ENCODE peak calls at places on chromosomes 6 and 20, in six cellular contexts. One of them, this sample, is unnamed.

GRCh38 chr6:14695579-14695978 is 550.3 kb upstream of the JARID2 start:
- DNase-seq in H9: no peak
- DNase-seq in IMR-90: no peak
- DNase-seq in neuronal stem cell: no peak
- DNase-seq in H1: no peak
- DNase-seq in mesendoderm: no peak
- DNase-seq in this sample: no peak

GRCh38 chr20:24194133-24194532 is 205.6 kb upstream of the GGTLC1 start:
- DNase-seq in H9: no peak
- DNase-seq in IMR-90: no peak
- DNase-seq in neuronal stem cell: no peak
- DNase-seq in H1: no peak
- DNase-seq in mesendoderm: no peak
- DNase-seq in this sample: no peak

GRCh38 chr6:33925210-33925609 is 121.4 kb upstream of the MLN start:
- DNase-seq in H9: no peak
- DNase-seq in IMR-90: no peak
- DNase-seq in neuronal stem cell: no peak
- DNase-seq in H1: no peak
- DNase-seq in mesendoderm: no peak
- DNase-seq in this sample: no peak

GRCh38 chr6:128848169-128848935 is 34.6 kb upstream of the LAMA2 start:
- DNase-seq in H9: no peak
- DNase-seq in IMR-90: no peak
- DNase-seq in neuronal stem cell: peak
- DNase-seq in H1: no peak
- DNase-seq in mesendoderm: peak
- DNase-seq in this sample: peak

GRCh38 chr6:136803589-136803988 is 11.3 kb upstream of the MAP3K5 start:
- DNase-seq in H9: no peak
- DNase-seq in IMR-90: no peak
- DNase-seq in neuronal stem cell: no peak
- DNase-seq in H1: no peak
- DNase-seq in mesendoderm: no peak
- DNase-seq in this sample: no peak

GRCh38 chr6:71544906-71545305 is 256.3 kb downstream of the OGFRL1 start:
- DNase-seq in H9: no peak
- DNase-seq in IMR-90: no peak
- DNase-seq in neuronal stem cell: no peak
- DNase-seq in H1: no peak
- DNase-seq in mesendoderm: no peak
- DNase-seq in this sample: no peak

GRCh38 chr6:101722481-101722880 is 329.0 kb downstream of the GRIK2 start:
- DNase-seq in H9: no peak
- DNase-seq in IMR-90: no peak
- DNase-seq in neuronal stem cell: no peak
- DNase-seq in H1: no peak
- DNase-seq in mesendoderm: no peak
- DNase-seq in this sample: no peak

GRCh38 chr6:71289039-71289801 is 609 bp downstream of the OGFRL1 start:
- DNase-seq in H9: peak
- DNase-seq in IMR-90: no peak
- DNase-seq in neuronal stem cell: peak
- DNase-seq in H1: peak
- DNase-seq in mesendoderm: peak
- DNase-seq in this sample: peak

GRCh38 chr6:148471624-148472494 is 129.2 kb downstream of the SASH1 start:
- DNase-seq in H9: no peak
- DNase-seq in IMR-90: peak
- DNase-seq in neuronal stem cell: no peak
- DNase-seq in H1: peak
- DNase-seq in mesendoderm: no peak
- DNase-seq in this sample: peak

GRCh38 chr6:7218586-7218985 is 94.4 kb downstream of the SSR1 start:
- DNase-seq in H9: no peak
- DNase-seq in IMR-90: no peak
- DNase-seq in neuronal stem cell: no peak
- DNase-seq in H1: no peak
- DNase-seq in mesendoderm: no peak
- DNase-seq in this sample: peak

GRCh38 chr20:36472656-36473071 is 68.7 kb upstream of the MYL9 start:
- DNase-seq in H9: peak
- DNase-seq in IMR-90: no peak
- DNase-seq in neuronal stem cell: no peak
- DNase-seq in H1: peak
- DNase-seq in mesendoderm: peak
- DNase-seq in this sample: peak
- H3K4ac ChIP-seq in H9: no peak
- H3K4ac ChIP-seq in IMR-90: no peak
- H3K4ac ChIP-seq in neuronal stem cell: no peak
- H3K4ac ChIP-seq in H1: no peak
- H3K4ac ChIP-seq in mesendoderm: peak
- H3K4ac ChIP-seq in this sample: no peak

DNA sequence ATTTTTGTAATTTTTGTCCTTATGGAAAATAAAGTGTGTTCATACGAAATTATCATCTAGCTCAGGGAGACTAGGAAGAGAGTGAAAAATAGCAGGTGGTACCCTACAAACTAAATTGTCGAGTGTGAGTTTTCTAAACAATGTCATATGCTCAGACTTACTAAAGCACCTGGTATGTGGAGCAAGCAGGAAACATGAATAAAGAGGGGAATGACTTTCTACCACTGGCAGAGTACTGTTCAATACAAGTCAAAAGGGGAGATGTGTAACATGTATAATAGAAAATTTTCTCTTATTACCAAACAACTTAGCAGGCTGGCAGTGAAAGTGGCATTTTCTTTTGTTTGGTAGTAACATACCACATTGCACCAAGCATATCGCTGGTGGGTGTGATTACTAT is 36.1 kb downstream of the CTNNBL1 start:
- DNase-seq in H9: no peak
- DNase-seq in IMR-90: peak
- DNase-seq in neuronal stem cell: no peak
- DNase-seq in H1: no peak
- DNase-seq in mesendoderm: no peak
- DNase-seq in this sample: peak
- H2BK15ac ChIP-seq in H9: no peak
- H2BK15ac ChIP-seq in IMR-90: no peak
- H2BK15ac ChIP-seq in neuronal stem cell: no peak
- H2BK15ac ChIP-seq in H1: no peak
- H2BK15ac ChIP-seq in mesendoderm: no peak
- H2BK15ac ChIP-seq in this sample: no peak

GRCh38 chr6:31619805-31620585 is 520 bp upstream of the PRRC2A start:
- DNase-seq in H9: peak
- DNase-seq in IMR-90: peak
- DNase-seq in neuronal stem cell: peak
- DNase-seq in H1: peak
- DNase-seq in mesendoderm: peak
- DNase-seq in this sample: peak

GRCh38 chr6:31621991-31622390 is 1.5 kb downstream of the PRRC2A start:
- DNase-seq in H9: no peak
- DNase-seq in IMR-90: no peak
- DNase-seq in neuronal stem cell: no peak
- DNase-seq in H1: no peak
- DNase-seq in mesendoderm: no peak
- DNase-seq in this sample: peak

GRCh38 chr6:31622678-31623077 is 2.2 kb downstream of the PRRC2A start:
- DNase-seq in H9: no peak
- DNase-seq in IMR-90: no peak
- DNase-seq in neuronal stem cell: no peak
- DNase-seq in H1: no peak
- DNase-seq in mesendoderm: no peak
- DNase-seq in this sample: no peak

GRCh38 chr6:31621320-31621939 is 915 bp downstream of the PRRC2A start:
- DNase-seq in H9: no peak
- DNase-seq in IMR-90: no peak
- DNase-seq in neuronal stem cell: no peak
- DNase-seq in H1: no peak
- DNase-seq in mesendoderm: no peak
- DNase-seq in this sample: peak

GRCh38 chr6:31620586-31621319 is at the start of gene PRRC2A:
- DNase-seq in H9: peak
- DNase-seq in IMR-90: peak
- DNase-seq in neuronal stem cell: no peak
- DNase-seq in H1: peak
- DNase-seq in mesendoderm: peak
- DNase-seq in this sample: no peak
- H2AK5ac ChIP-seq in H9: no peak
- H2AK5ac ChIP-seq in IMR-90: peak
- H2AK5ac ChIP-seq in neuronal stem cell: peak
- H2AK5ac ChIP-seq in H1: peak
- H2AK5ac ChIP-seq in mesendoderm: peak
- H2AK5ac ChIP-seq in this sample: peak

GRCh38 chr6:113969888-113970807 is 800 bp downstream of the HDAC2 start:
- DNase-seq in H9: peak
- DNase-seq in IMR-90: peak
- DNase-seq in neuronal stem cell: peak
- DNase-seq in H1: peak
- DNase-seq in mesendoderm: peak
- DNase-seq in this sample: peak
- H3K4ac ChIP-seq in H9: peak
- H3K4ac ChIP-seq in IMR-90: peak
- H3K4ac ChIP-seq in neuronal stem cell: no peak
- H3K4ac ChIP-seq in H1: peak
- H3K4ac ChIP-seq in mesendoderm: peak
- H3K4ac ChIP-seq in this sample: peak

GRCh38 chr6:127328043-127328442 is 15.4 kb downstream of the ECHDC1 start:
- DNase-seq in H9: no peak
- DNase-seq in IMR-90: peak
- DNase-seq in neuronal stem cell: no peak
- DNase-seq in H1: no peak
- DNase-seq in mesendoderm: no peak
- DNase-seq in this sample: no peak
- H2BK15ac ChIP-seq in H9: no peak
- H2BK15ac ChIP-seq in IMR-90: no peak
- H2BK15ac ChIP-seq in neuronal stem cell: no peak
- H2BK15ac ChIP-seq in H1: no peak
- H2BK15ac ChIP-seq in mesendoderm: no peak
- H2BK15ac ChIP-seq in this sample: no peak

GRCh38 chr6:134951494-134952263 is 1.8 kb upstream of the ALDH8A1 start:
- DNase-seq in H9: no peak
- DNase-seq in IMR-90: no peak
- DNase-seq in neuronal stem cell: no peak
- DNase-seq in H1: no peak
- DNase-seq in mesendoderm: no peak
- DNase-seq in this sample: no peak
- H2AK5ac ChIP-seq in H9: no peak
- H2AK5ac ChIP-seq in IMR-90: no peak
- H2AK5ac ChIP-seq in neuronal stem cell: no peak
- H2AK5ac ChIP-seq in H1: no peak
- H2AK5ac ChIP-seq in mesendoderm: no peak
- H2AK5ac ChIP-seq in this sample: no peak

DNA sequence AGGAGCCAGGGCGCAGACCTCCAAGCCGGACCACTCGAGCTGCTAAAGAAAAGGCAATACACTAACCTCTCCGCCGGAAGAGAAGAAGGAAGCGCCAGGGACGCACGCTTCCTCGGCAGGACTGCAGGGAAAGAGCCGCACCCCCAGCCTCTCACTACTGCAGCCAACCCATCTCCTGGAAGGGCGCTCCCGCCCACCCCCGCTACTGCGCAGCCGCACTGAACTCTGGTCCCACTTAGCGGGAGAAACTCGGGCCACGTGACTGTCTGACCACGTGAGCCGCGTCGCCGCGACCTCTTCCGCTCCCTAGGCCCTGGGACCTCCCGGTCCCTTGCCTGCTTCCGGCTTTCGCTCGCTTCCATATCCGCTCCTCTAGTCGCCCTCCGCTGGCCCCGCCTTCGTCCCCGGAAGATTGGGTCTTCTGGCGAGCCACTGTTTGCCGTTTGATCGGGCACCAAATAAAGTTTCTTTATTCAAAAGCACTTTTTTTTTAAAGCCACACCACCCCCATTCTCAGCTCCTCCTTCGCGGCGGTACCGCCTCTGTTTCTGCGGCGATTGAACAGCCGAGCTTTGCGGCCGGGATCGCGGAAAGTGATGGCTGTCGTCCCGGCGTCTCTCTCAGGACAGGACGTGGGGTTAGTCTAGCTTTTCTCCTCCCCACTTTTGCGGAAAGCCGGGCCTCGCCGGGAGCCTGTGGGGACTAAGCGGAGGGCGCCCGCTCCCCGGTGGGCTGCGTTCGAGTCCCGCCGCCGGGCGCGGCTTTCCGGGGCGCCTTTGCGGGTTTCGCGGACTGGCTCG is at the start of gene RMND1:
- DNase-seq in H9: peak
- DNase-seq in IMR-90: peak
- DNase-seq in neuronal stem cell: peak
- DNase-seq in H1: peak
- DNase-seq in mesendoderm: peak
- DNase-seq in this sample: peak
- H3K4ac ChIP-seq in H9: no peak
- H3K4ac ChIP-seq in IMR-90: peak
- H3K4ac ChIP-seq in neuronal stem cell: no peak
- H3K4ac ChIP-seq in H1: no peak
- H3K4ac ChIP-seq in mesendoderm: peak
- H3K4ac ChIP-seq in this sample: peak

GRCh38 chr6:42727084-42727601 is 4.7 kb upstream of the PRPH2 start:
- DNase-seq in H9: peak
- DNase-seq in IMR-90: peak
- DNase-seq in neuronal stem cell: no peak
- DNase-seq in H1: peak
- DNase-seq in mesendoderm: no peak
- DNase-seq in this sample: no peak

GRCh38 chr6:42724825-42725224 is 2.4 kb upstream of the PRPH2 start:
- DNase-seq in H9: no peak
- DNase-seq in IMR-90: no peak
- DNase-seq in neuronal stem cell: no peak
- DNase-seq in H1: no peak
- DNase-seq in mesendoderm: no peak
- DNase-seq in this sample: no peak

GRCh38 chr6:42727627-42728026 is 5.2 kb upstream of the PRPH2 start:
- DNase-seq in H9: no peak
- DNase-seq in IMR-90: no peak
- DNase-seq in neuronal stem cell: no peak
- DNase-seq in H1: no peak
- DNase-seq in mesendoderm: no peak
- DNase-seq in this sample: no peak

GRCh38 chr6:42726485-42727083 is 4.2 kb upstream of the PRPH2 start:
- DNase-seq in H9: peak
- DNase-seq in IMR-90: peak
- DNase-seq in neuronal stem cell: peak
- DNase-seq in H1: peak
- DNase-seq in mesendoderm: peak
- DNase-seq in this sample: peak

GRCh38 chr6:42726026-42726425 is 3.6 kb upstream of the PRPH2 start:
- DNase-seq in H9: no peak
- DNase-seq in IMR-90: no peak
- DNase-seq in neuronal stem cell: no peak
- DNase-seq in H1: no peak
- DNase-seq in mesendoderm: no peak
- DNase-seq in this sample: no peak
- H2BK15ac ChIP-seq in H9: no peak
- H2BK15ac ChIP-seq in IMR-90: peak
- H2BK15ac ChIP-seq in neuronal stem cell: no peak
- H2BK15ac ChIP-seq in H1: no peak
- H2BK15ac ChIP-seq in mesendoderm: no peak
- H2BK15ac ChIP-seq in this sample: no peak